ENCODE peak calls at places on chromosomes 7 and 10, in four cellular contexts. Y is HEK293T, H is GM12878, V is K562. W is an unnamed sample.

GRCh38 chr7:43750016-43750887 is 8.2 kb upstream of the BLVRA start:
- DNase-seq in V (no peak), H (no peak), Y (no peak), W (no peak)

GRCh38 chr10:30207485-30208052 is 141.5 kb downstream of the MTPAP start:
- DNase-seq in Y (no peak), V (no peak), H (peak), W (no peak)

GRCh38 chr7:141695803-141696289 is 6.1 kb downstream of the DENND11 start:
- DNase-seq in V (no peak), H (no peak), Y (no peak), W (peak)

GRCh38 chr7:5425507-5426225 is 2.0 kb upstream of the TNRC18 start:
- DNase-seq in H (no peak), V (peak), Y (no peak), W (peak)

GRCh38 chr10:104122273-104123107 is 519 bp downstream of the SFR1 start:
- DNase-seq in H (no peak), V (no peak), Y (peak), W (no peak)

GRCh38 chr10:129711261-129711660 is 244.2 kb downstream of the MGMT start:
- DNase-seq in Y (no peak), V (no peak), H (no peak), W (no peak)

GRCh38 chr7:152867482-152867833 is 107.9 kb downstream of the ACTR3B start:
- DNase-seq in Y (no peak), V (no peak), H (no peak), W (no peak)

GRCh38 chr7:39624202-39624807 is 933 bp downstream of the RALA start:
- DNase-seq in Y (no peak), H (no peak), V (no peak), W (no peak)

GRCh38 chr10:114029655-114030054 is 14.0 kb upstream of the ADRB1 start:
- DNase-seq in Y (no peak), H (no peak), V (no peak), W (no peak)

GRCh38 chr7:99005776-99006175 is 127.4 kb downstream of the TRRAP start:
- DNase-seq in V (no peak), Y (no peak), H (no peak), W (no peak)

GRCh38 chr7:126578338-126578737 is 674.4 kb downstream of the GRM8 start:
- DNase-seq in H (no peak), V (no peak), Y (no peak), W (no peak)

GRCh38 chr7:106111671-106112117 is 418 bp downstream of the SYPL1 start:
- DNase-seq in V (peak), H (no peak), Y (peak), W (peak)

GRCh38 chr10:14074062-14074884 is 256.5 kb downstream of the FRMD4A start:
- DNase-seq in Y (peak), H (no peak), V (no peak), W (peak)

GRCh38 chr10:97903128-97904025 is 53.7 kb downstream of the GOLGA7B start:
- DNase-seq in H (no peak), Y (no peak), V (no peak), W (no peak)

GRCh38 chr7:24477807-24478655 is 95.2 kb upstream of the PALS2 start:
- DNase-seq in V (peak), Y (peak), H (no peak), W (peak)

GRCh38 chr10:113053881-113054280 is 103.8 kb downstream of the TCF7L2 start:
- DNase-seq in V (no peak), Y (no peak), H (no peak), W (no peak)

GRCh38 chr10:59580257-59580863 is 129.3 kb downstream of the SLC16A9 start:
- DNase-seq in V (no peak), Y (peak), H (no peak), W (peak)

GRCh38 chr7:135803143-135803542 is 54.5 kb upstream of the FAM180A start:
- DNase-seq in V (peak), H (no peak), Y (no peak), W (no peak)

GRCh38 chr7:19116121-19117080 is 1.0 kb downstream of the TWIST1 start:
- DNase-seq in H (no peak), Y (peak), V (no peak), W (no peak)

GRCh38 chr7:43582503-43583423 is at the start of gene STK17A:
- DNase-seq in Y (peak), V (peak), H (peak), W (peak)

GRCh38 chr7:92631067-92631829 is 41.1 kb upstream of the FAM133B start:
- DNase-seq in V (peak), H (no peak), Y (no peak), W (no peak)

GRCh38 chr7:24718977-24719491 is 38.2 kb downstream of the GSDME start:
- DNase-seq in Y (no peak), V (no peak), H (peak), W (no peak)

GRCh38 chr10:46531737-46532136 is 24.7 kb downstream of the GPRIN2 start:
- DNase-seq in V (no peak), H (no peak), Y (no peak), W (no peak)

GRCh38 chr7:27923308-27923980 is 183.5 kb downstream of the TAX1BP1 start:
- DNase-seq in V (no peak), H (no peak), Y (no peak), W (no peak)

GRCh38 chr7:150406311-150406564 is 27.1 kb downstream of the ZNF775 start:
- DNase-seq in V (no peak), Y (no peak), H (no peak), W (no peak)
- TF ChIP-seq TARDBP in V (no peak), Y (no peak), H (no peak), W (no peak)

DNA sequence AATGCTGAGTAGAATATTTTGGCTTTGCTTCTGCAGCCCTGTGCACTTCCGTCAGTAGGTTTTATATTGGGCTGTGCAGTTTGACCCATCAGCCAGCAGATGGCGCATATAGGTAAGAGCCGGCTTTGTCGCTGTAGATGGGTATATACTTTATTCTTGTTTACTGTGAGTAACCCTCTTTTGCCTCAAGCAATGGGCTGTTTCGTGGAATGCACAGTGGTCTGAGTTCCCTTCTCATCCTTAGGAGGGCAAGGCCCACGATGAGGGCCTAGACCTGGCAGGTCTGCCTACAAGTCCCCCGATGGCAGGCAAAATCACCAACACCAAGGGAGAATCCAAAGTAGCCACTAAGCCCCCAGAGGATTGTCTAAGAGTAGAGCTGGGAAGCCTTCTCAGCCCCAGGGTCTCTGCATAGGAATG is 1002.9 kb upstream of the KCND2 start:
- DNase-seq in V (peak), H (no peak), Y (peak), W (peak)
- TF ChIP-seq TARDBP in V (no peak), H (no peak), Y (no peak), W (no peak)

DNA sequence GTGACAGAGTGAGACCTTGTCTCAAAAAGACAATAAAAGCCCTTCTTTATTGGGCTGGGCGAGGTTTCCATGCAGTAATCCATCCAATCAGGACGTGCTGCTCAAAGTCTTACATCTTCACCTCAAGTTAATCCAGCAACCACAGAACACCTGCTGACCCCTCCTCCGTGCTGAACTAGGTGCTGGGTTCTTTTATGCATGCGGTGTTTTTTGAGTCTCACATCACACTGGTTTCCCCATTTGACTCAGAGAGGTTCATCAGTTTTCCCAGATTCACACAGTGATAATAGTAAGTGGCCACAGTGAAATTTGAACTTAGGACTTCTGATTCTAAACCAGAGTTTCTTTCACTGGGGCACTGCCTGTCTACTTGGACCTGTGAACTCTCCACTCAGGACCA is 58.3 kb upstream of the GTF2I start:
- DNase-seq in Y (no peak), V (no peak), H (peak), W (no peak)
- TF ChIP-seq TARDBP in Y (no peak), V (no peak), H (no peak), W (no peak)

GRCh38 chr10:133420028-133420427 is 4.4 kb downstream of the SPRN start:
- DNase-seq in H (no peak), V (no peak), Y (no peak), W (no peak)

GRCh38 chr10:133422821-133423771 is 1.3 kb downstream of the SPRN start:
- DNase-seq in H (no peak), V (no peak), Y (no peak), W (no peak)

GRCh38 chr10:133420579-133420978 is 3.8 kb downstream of the SPRN start:
- DNase-seq in H (no peak), V (no peak), Y (no peak), W (no peak)

GRCh38 chr10:133421336-133422222 is 2.8 kb downstream of the SPRN start:
- DNase-seq in H (no peak), V (no peak), Y (no peak), W (no peak)

DNA sequence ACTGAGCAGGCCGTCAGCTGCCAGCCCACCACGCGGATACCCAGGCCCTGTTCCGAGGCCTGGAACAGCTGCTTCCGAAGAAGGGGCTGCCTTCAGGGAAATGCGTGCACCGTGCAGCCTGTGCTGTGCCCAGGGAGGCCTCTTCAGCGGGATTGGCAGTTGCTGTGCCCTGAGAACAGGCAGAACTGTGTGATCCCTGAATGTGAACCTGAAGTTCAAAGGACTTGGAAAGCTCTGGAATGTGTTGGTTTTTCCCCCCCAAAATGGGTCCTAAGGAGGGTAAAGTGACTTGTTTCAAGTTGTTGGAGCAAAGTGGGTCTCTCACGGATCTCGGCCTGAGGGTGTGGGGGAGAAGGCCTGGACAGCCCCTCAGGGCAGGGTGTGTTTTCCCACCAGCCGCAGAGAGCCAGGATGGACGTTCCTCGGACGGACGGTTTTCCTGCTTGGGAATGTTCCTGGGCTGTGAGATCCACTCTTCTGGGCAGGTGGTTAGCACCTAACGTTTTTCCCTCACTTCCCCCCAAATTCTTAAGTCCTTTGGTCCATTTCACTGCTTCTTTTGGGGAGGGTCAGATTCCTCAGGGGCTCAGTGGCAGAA is 2.1 kb downstream of the SPRN start:
- DNase-seq in H (no peak), Y (peak), V (no peak), W (no peak)
- TF ChIP-seq TARDBP in H (no peak), Y (no peak), V (no peak), W (no peak)

GRCh38 chr7:69808401-69808800 is 210.1 kb downstream of the AUTS2 start:
- DNase-seq in V (no peak), Y (no peak), H (no peak), W (no peak)

GRCh38 chr7:69803699-69804516 is 205.6 kb downstream of the AUTS2 start:
- DNase-seq in H (peak), Y (no peak), V (no peak), W (no peak)

GRCh38 chr7:69800495-69800894 is 202.2 kb downstream of the AUTS2 start:
- DNase-seq in H (no peak), V (no peak), Y (peak), W (no peak)

GRCh38 chr7:69801729-69802688 is 203.7 kb downstream of the AUTS2 start:
- DNase-seq in V (no peak), Y (no peak), H (no peak), W (no peak)

GRCh38 chr7:69804962-69805361 is 206.7 kb downstream of the AUTS2 start:
- DNase-seq in H (no peak), V (no peak), Y (no peak), W (no peak)
- TF ChIP-seq TARDBP in H (no peak), V (no peak), Y (no peak), W (no peak)

DNA sequence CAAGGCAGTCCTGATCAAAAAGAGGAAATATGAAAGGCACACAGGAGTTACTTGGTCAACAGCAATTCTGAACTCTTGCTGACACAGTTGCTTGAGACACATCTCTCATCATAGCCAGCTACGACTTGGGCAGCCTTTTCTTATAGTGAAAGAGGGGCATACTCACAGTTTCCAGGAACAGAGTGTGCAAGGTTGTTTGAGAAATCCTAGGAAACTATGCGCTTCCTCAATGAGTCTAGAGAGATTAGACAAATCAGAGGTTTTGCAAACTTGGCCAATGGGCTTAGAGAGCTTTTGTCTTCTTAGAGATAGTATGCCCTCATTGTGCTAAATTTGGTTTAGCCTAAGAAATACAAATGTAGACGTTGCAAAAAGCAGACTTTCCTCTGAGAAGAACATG is 370.4 kb downstream of the HGF start:
- DNase-seq in H (no peak), V (no peak), Y (no peak), W (no peak)
- TF ChIP-seq TARDBP in H (no peak), V (no peak), Y (no peak), W (no peak)

GRCh38 chr7:55022618-55022985 is 3.8 kb downstream of the EGFR start:
- DNase-seq in H (no peak), V (no peak), Y (no peak), W (no peak)

GRCh38 chr7:55021951-55022617 is 3.3 kb downstream of the EGFR start:
- DNase-seq in Y (no peak), V (no peak), H (no peak), W (no peak)

GRCh38 chr7:55026867-55027490 is 8.2 kb downstream of the EGFR start:
- DNase-seq in V (no peak), Y (no peak), H (no peak), W (no peak)

GRCh38 chr7:55026086-55026790 is 7.4 kb downstream of the EGFR start:
- DNase-seq in H (no peak), V (no peak), Y (no peak), W (no peak)

GRCh38 chr7:55024776-55025175 is 6.0 kb downstream of the EGFR start:
- DNase-seq in H (no peak), Y (no peak), V (no peak), W (no peak)
- TF ChIP-seq TARDBP in H (no peak), Y (no peak), V (no peak), W (no peak)

DNA sequence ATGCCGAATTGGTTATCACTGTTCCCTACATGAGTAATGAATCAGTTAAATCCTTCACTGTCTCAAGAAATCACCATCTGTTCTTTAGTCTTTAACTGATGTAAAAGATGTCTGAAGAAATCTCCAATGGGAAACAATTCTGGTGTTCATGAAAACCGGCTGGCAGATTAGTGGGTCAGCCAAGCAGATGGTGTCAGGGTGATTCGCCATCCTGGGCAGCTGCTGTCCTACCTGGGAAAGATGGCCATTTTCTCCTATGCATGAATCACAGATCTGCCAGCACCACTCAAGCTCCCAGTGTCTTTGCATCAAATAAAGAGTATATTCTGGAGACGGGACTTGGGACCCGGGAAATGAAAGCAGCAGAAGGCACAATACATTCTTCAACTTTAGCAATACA is 925.1 kb upstream of the GHITM start:
- DNase-seq in V (no peak), Y (no peak), H (no peak), W (no peak)
- TF ChIP-seq TARDBP in V (no peak), Y (no peak), H (no peak), W (no peak)

DNA sequence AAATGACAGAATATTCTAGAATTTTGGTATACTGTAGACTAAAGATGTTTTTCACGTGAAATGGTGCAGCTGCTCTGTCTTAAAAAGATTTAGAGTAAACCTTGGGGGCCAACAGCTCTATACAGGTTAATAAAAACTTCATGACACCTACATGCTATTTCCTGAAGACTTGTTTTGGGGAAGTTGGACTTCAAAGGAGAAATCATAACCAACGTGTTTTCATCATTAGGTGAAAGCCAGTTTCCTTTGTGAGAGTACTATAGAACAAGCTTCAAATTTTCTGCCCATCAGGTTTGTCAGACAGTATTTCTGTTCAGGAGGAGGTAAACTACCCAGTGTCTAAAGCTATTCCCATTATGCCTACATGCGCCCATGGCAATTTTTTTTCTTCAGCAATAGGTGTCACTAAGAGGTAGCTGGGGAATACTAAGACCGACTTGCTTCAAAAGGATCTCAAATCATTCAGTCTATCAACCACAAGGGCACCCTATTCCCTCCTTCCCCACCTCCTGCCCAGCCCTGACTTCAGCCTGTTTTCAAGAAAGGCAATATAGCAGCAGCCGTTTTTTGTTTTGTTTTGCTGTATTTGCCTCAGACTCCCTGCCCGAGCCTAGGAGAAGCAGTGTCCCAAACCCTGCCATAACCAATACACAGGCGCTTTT is 237.3 kb upstream of the SP8 start:
- DNase-seq in H (peak), V (no peak), Y (no peak), W (no peak)
- TF ChIP-seq TARDBP in H (no peak), V (no peak), Y (no peak), W (no peak)

DNA sequence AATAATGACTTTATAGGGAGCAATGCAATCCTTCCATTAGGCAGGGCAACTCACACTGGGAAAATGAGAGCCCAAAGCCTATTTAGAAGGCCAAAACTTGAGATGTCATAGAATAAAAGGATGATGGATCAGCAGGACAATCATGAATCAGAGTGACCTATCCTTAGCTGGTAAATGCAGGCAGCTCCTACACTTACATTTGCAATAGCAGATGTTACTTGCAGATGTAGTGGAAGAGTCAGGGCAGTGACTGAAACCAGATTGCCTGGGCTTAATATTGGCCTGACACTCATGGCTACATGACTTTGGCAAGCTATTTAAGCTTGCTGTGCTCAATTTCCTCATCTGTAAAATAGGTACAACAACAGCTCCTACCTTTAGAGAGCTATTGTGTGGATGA is 98.7 kb downstream of the PRTFDC1 start:
- DNase-seq in V (no peak), Y (no peak), H (no peak), W (no peak)
- TF ChIP-seq TARDBP in V (no peak), Y (no peak), H (no peak), W (no peak)

W was measured in HepG2.